ENCODE peak calls at places on chromosomes 2 and 18, in ten cellular contexts. W is AML-193; Z is LoVo; Q is NCI-H1105; P is right cardiac atrium; X is IMR-90; S is HTR-8/SVneo; T is stimulated activated naive CD8-positive, alpha-beta T cell treated with anti-CD3 and anti-CD28 coated beads, Interleukin-15, Interleukin-2, amounts not matched to agents 100 U/mL and 50 U/mL, for 24 hours; A is NCI-H2081; I is stimulated activated CD8-positive, alpha-beta memory T cell treated with anti-CD3 and anti-CD28 coated beads, Interleukin-7, amount 100 ng/mL, for 1 hour. F is an unnamed sample.

GRCh38 chr2:187976667-187977333 is 314.9 kb upstream of the GULP1 start:
- DNase-seq in W (no peak), Z (no peak), Q (no peak), P (no peak), X (no peak), S (no peak), T (no peak), A (no peak), I (no peak), F (no peak)

GRCh38 chr2:241702155-241702404 is 241 bp downstream of the ING5 start:
- DNase-seq in W (no peak), Z (peak; percentile 88), Q (peak; percentile 58), P (no peak), X (peak; percentile 75), S (peak; percentile 74), T (peak; percentile 90), A (no peak), I (peak; percentile 76), F (no peak)

GRCh38 chr2:200784215-200784614 is 27.5 kb upstream of the BZW1 start:
- DNase-seq in W (no peak), Z (no peak), Q (no peak), P (no peak), X (no peak), S (no peak), T (no peak), A (no peak), I (no peak), F (no peak)

GRCh38 chr2:54967269-54967668 is 83.0 kb downstream of the RTN4 start:
- DNase-seq in W (no peak), Z (no peak), Q (no peak), P (no peak), X (no peak), S (no peak), T (no peak), A (no peak), I (no peak), F (no peak)

GRCh38 chr2:197134206-197134605 is 176.4 kb downstream of the ANKRD44 start:
- DNase-seq in W (no peak), Z (no peak), Q (no peak), P (no peak), X (peak; percentile 64), S (no peak), T (no peak), A (no peak), I (no peak), F (no peak)

GRCh38 chr2:101985101-101985792 is 6.5 kb upstream of the IL1R2 start:
- DNase-seq in W (no peak), Z (peak; percentile 78), Q (no peak), P (no peak), X (no peak), S (no peak), T (no peak), A (no peak), I (no peak), F (peak; percentile 48)

GRCh38 chr2:172427256-172427989 is at the start of gene ITGA6:
- DNase-seq in W (peak; percentile 62), Z (peak; percentile 91), Q (peak; percentile 73), P (peak; percentile 88), X (peak; percentile 52), S (peak; percentile 67), T (peak; percentile 75), A (peak; percentile 68), I (peak; percentile 60), F (peak; percentile 78)

GRCh38 chr2:67782443-67782842 is 280.4 kb downstream of the C1D start:
- DNase-seq in W (no peak), Z (no peak), Q (no peak), P (no peak), X (peak; percentile 45), S (no peak), T (no peak), A (no peak), I (no peak), F (peak; percentile 23)

GRCh38 chr2:12824304-12824761 is 107.6 kb downstream of the TRIB2 start:
- DNase-seq in W (no peak), Z (no peak), Q (no peak), P (peak; percentile 72), X (peak; percentile 44), S (peak; percentile 13), T (no peak), A (no peak), I (no peak), F (no peak)

GRCh38 chr2:1818404-1818803 is 74.1 kb upstream of the PXDN start:
- DNase-seq in W (no peak), Z (no peak), Q (no peak), P (no peak), X (peak; percentile 63), S (no peak), T (no peak), A (no peak), I (no peak), F (peak; percentile 16)

GRCh38 chr18:35717182-35717581 is 135.6 kb downstream of the GALNT1 start:
- DNase-seq in W (no peak), Z (no peak), Q (no peak), P (no peak), X (no peak), S (no peak), T (no peak), A (no peak), I (no peak), F (no peak)

GRCh38 chr2:223093436-223093839 is 41.4 kb downstream of the KCNE4 start:
- DNase-seq in W (no peak), Z (peak; percentile 21), Q (no peak), P (peak; percentile 82), X (peak; percentile 72), S (no peak), T (no peak), A (no peak), I (no peak), F (peak; percentile 98)

GRCh38 chr2:150526827-150527226 is 39.4 kb upstream of the RND3 start:
- DNase-seq in W (no peak), Z (peak; percentile 62), Q (no peak), P (no peak), X (peak; percentile 94), S (peak; percentile 75), T (no peak), A (no peak), I (no peak), F (peak; percentile 98)

GRCh38 chr18:69388222-69388621 is 12.5 kb upstream of the DOK6 start:
- DNase-seq in W (no peak), Z (no peak), Q (no peak), P (no peak), X (no peak), S (no peak), T (no peak), A (no peak), I (no peak), F (no peak)

F was measured in M059J.